ENCODE peak calls at places on chromosomes 5 and 9, in six cellular contexts. J, B, X, L, K and Q are unnamed samples.

GRCh38 chr9:99030082-99030481 is 74.8 kb upstream of the TGFBR1 start:
- DNase-seq in J (no peak), B (peak), X (peak), L (no peak), K (no peak), Q (no peak)

GRCh38 chr5:90528704-90529233 is 615 bp downstream of the LYSMD3 start:
- DNase-seq in J (no peak), B (peak), X (peak), L (no peak), K (no peak), Q (no peak)

GRCh38 chr9:99213197-99213596 is 8.5 kb downstream of the ALG2 start:
- DNase-seq in J (no peak), B (no peak), X (no peak), L (no peak), K (no peak), Q (no peak)

GRCh38 chr5:61304611-61305369 is 27.3 kb upstream of the ZSWIM6 start:
- DNase-seq in J (no peak), B (peak), X (peak), L (no peak), K (no peak), Q (no peak)

GRCh38 chr9:116075191-116075590 is 78.4 kb upstream of the PAPPA start:
- DNase-seq in J (no peak), B (peak), X (peak), L (no peak), K (no peak), Q (no peak)

GRCh38 chr5:175025046-175025445 is 300.7 kb downstream of the MSX2 start:
- DNase-seq in J (no peak), B (no peak), X (no peak), L (no peak), K (no peak), Q (no peak)

GRCh38 chr9:34611811-34612787 is at the start of gene RPP25L:
- DNase-seq in J (peak), B (peak), X (peak), L (peak), K (peak), Q (peak)

GRCh38 chr5:149808264-149808982 is 78.3 kb downstream of the PPARGC1B start:
- DNase-seq in J (no peak), B (no peak), X (no peak), L (no peak), K (no peak), Q (no peak)

GRCh38 chr9:21153688-21154608 is 12.3 kb upstream of the IFNW1 start:
- DNase-seq in J (no peak), B (peak), X (no peak), L (no peak), K (no peak), Q (peak)

GRCh38 chr5:115297043-115297442 is 589 bp upstream of the CCDC112 start:
- DNase-seq in J (no peak), B (peak), X (peak), L (no peak), K (no peak), Q (no peak)

GRCh38 chr5:168104811-168105481 is 186.5 kb upstream of the WWC1 start:
- DNase-seq in J (no peak), B (no peak), X (no peak), L (no peak), K (no peak), Q (peak)

GRCh38 chr5:83726912-83727311 is 6.3 kb upstream of the HAPLN1 start:
- DNase-seq in J (no peak), B (no peak), X (peak), L (no peak), K (no peak), Q (no peak)

GRCh38 chr5:87746341-87746740 is 333.6 kb upstream of the CCNH start:
- DNase-seq in J (no peak), B (no peak), X (no peak), L (no peak), K (no peak), Q (no peak)

GRCh38 chr9:5893134-5893505 is 2.4 kb downstream of the MLANA start:
- DNase-seq in J (no peak), B (no peak), X (no peak), L (no peak), K (no peak), Q (no peak)

GRCh38 chr5:9564752-9565151 is 18.9 kb upstream of the SEMA5A start:
- DNase-seq in J (no peak), B (no peak), X (no peak), L (no peak), K (no peak), Q (no peak)

GRCh38 chr9:13485068-13485596 is 205.6 kb upstream of the MPDZ start:
- DNase-seq in J (no peak), B (peak), X (peak), L (peak), K (no peak), Q (no peak)

GRCh38 chr5:52838306-52839015 is 50.7 kb downstream of the ITGA1 start:
- DNase-seq in J (no peak), B (no peak), X (no peak), L (no peak), K (no peak), Q (no peak)

GRCh38 chr9:128805661-128806060 is 12.6 kb upstream of the ENDOG start:
- DNase-seq in J (no peak), B (no peak), X (no peak), L (no peak), K (no peak), Q (no peak)

GRCh38 chr5:151095341-151096000 is 14.6 kb upstream of the TNIP1 start:
- DNase-seq in J (no peak), B (peak), X (peak), L (no peak), K (no peak), Q (no peak)

GRCh38 chr9:15966471-15966870 is 413.6 kb downstream of the CCDC171 start:
- DNase-seq in J (no peak), B (no peak), X (no peak), L (no peak), K (no peak), Q (no peak)

GRCh38 chr5:96157841-96158291 is 196.2 kb upstream of the ELL2 start:
- DNase-seq in J (no peak), B (no peak), X (no peak), L (no peak), K (no peak), Q (no peak)

GRCh38 chr9:94649100-94649855 is 10.0 kb upstream of the FBP1 start:
- DNase-seq in J (no peak), B (peak), X (peak), L (no peak), K (no peak), Q (no peak)

GRCh38 chr5:16866795-16867584 is 69.1 kb downstream of the MYO10 start:
- DNase-seq in J (peak), B (no peak), X (no peak), L (no peak), K (no peak), Q (no peak)

GRCh38 chr9:117278020-117278419 is 136.8 kb downstream of the ASTN2 start:
- DNase-seq in J (no peak), B (no peak), X (no peak), L (no peak), K (no peak), Q (no peak)

GRCh38 chr9:133704711-133705181 is 33.4 kb downstream of the SARDH start:
- DNase-seq in J (no peak), B (no peak), X (no peak), L (peak), K (no peak), Q (no peak)

GRCh38 chr9:34430843-34431437 is 27.4 kb downstream of the FAM219A start:
- DNase-seq in J (no peak), B (peak), X (peak), L (peak), K (no peak), Q (peak)

GRCh38 chr5:34923694-34924461 is 5.5 kb upstream of the DNAJC21 start:
- DNase-seq in J (no peak), B (peak), X (peak), L (no peak), K (no peak), Q (no peak)

GRCh38 chr5:138024117-138024516 is 8.8 kb downstream of the FAM13B start:
- DNase-seq in J (no peak), B (peak), X (peak), L (no peak), K (no peak), Q (no peak)

GRCh38 chr5:40906351-40906751 is 2.9 kb upstream of the C7 start:
- DNase-seq in J (no peak), B (peak), X (no peak), L (no peak), K (no peak), Q (no peak)

GRCh38 chr9:126347911-126348760 is 21.5 kb downstream of the MVB12B start:
- DNase-seq in J (peak), B (no peak), X (no peak), L (no peak), K (no peak), Q (no peak)

GRCh38 chr5:141186897-141187512 is at the start of gene PCDHB9:
- DNase-seq in J (no peak), B (peak), X (peak), L (no peak), K (no peak), Q (peak)

GRCh38 chr5:62778327-62779009 is 199.8 kb downstream of the LRRC70 start:
- DNase-seq in J (no peak), B (no peak), X (no peak), L (no peak), K (no peak), Q (no peak)

GRCh38 chr9:70475211-70475610 is 60.8 kb upstream of the KLF9 start:
- DNase-seq in J (no peak), B (no peak), X (peak), L (no peak), K (no peak), Q (no peak)

GRCh38 chr5:105131045-105131444 is 1568.5 kb upstream of the NUDT12 start:
- DNase-seq in J (no peak), B (no peak), X (no peak), L (no peak), K (no peak), Q (no peak)

GRCh38 chr5:67222243-67223033 is 25.8 kb upstream of the CD180 start:
- DNase-seq in J (no peak), B (no peak), X (no peak), L (no peak), K (no peak), Q (no peak)

GRCh38 chr9:78393932-78394331 is 97.0 kb downstream of the PSAT1 start:
- DNase-seq in J (no peak), B (no peak), X (no peak), L (no peak), K (no peak), Q (no peak)

GRCh38 chr9:19138084-19138483 is 10.8 kb upstream of the PLIN2 start:
- DNase-seq in J (no peak), B (no peak), X (no peak), L (no peak), K (no peak), Q (no peak)

GRCh38 chr5:26719824-26720223 is 318.6 kb downstream of the CDH9 start:
- DNase-seq in J (no peak), B (no peak), X (no peak), L (no peak), K (no peak), Q (no peak)

GRCh38 chr5:18220631-18221030 is 586.4 kb downstream of the TAF11L14 start:
- DNase-seq in J (no peak), B (peak), X (no peak), L (no peak), K (no peak), Q (no peak)

DNA sequence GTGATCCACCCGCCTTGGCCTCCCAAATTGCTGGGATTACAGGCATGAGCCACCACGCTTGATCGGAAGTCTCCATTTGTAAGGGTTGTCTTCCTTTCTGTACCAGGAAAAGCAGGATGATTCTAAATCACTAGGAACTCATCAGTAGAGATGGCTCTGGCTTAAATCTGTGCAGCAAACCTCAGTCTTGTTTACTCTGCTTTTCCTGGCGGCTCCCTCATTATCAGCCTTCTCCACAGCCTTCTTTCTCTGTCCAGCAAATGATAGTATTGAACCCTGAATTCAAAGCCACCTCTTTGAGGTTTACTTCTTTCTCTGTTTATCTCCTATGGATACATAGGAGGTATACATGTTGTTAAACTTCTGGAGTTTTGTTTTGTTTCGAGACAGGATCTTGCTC is 43.0 kb upstream of the GNE start:
- DNase-seq in J (no peak), B (no peak), X (no peak), L (no peak), K (no peak), Q (no peak)
- TF ChIP-seq CTCF in J (no peak), B (no peak), X (no peak), L (no peak), K (no peak), Q (no peak)

GRCh38 chr9:136373300-136374182 is at the start of gene CARD9:
- DNase-seq in J (no peak), B (no peak), X (no peak), L (no peak), K (no peak), Q (no peak)

GRCh38 chr9:136370687-136371530 is 2.6 kb downstream of the CARD9 start:
- DNase-seq in J (no peak), B (peak), X (no peak), L (no peak), K (no peak), Q (no peak)

GRCh38 chr9:136374183-136374575 is 710 bp upstream of the CARD9 start:
- DNase-seq in J (no peak), B (no peak), X (no peak), L (no peak), K (no peak), Q (no peak)

GRCh38 chr9:136372006-136372405 is 1.5 kb downstream of the CARD9 start:
- DNase-seq in J (no peak), B (no peak), X (no peak), L (no peak), K (no peak), Q (no peak)

DNA sequence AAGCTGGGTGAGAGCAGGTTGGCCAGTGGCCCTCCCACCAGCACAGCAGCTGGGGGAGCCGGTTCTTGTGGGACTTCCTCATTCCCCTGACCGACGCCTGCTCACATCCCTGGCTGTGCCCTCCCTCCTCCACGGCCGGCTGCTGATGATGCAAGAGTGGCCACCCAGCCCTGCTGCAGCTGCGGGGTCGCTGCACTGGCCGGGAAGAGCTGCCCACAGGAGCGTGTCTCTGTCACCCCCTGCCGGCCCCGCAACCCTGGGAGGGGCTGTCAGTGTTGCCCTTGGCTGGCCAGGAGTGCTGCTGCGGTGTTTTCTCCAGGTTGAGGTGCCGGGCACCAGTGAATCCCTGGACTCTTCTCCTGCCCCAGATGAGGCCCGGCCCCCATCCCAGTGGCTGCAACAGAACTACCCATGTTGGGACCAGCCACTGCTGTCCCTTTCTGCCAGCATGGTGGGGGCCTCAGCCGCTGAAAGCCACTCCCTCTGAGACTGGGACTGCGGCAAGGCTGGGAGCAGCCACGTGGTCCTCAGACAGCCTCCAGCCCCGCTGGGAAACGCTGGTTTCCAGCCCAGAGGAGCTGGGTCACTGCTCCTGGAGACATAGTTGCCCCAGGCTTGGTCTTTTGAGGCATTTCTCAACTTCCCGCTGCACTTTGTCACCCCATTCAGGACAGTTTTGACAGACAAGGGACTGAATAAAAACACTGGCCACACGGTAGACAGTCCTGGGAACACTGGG is 739 bp downstream of the CARD9 start:
- DNase-seq in J (no peak), B (peak), X (peak), L (peak), K (no peak), Q (no peak)
- TF ChIP-seq CTCF in J (no peak), B (peak), X (peak), L (no peak), K (no peak), Q (no peak)

GRCh38 chr5:77971965-77972544 is 195.9 kb upstream of the TBCA start:
- DNase-seq in J (no peak), B (peak), X (peak), L (no peak), K (no peak), Q (no peak)

GRCh38 chr5:77970891-77971290 is 194.8 kb upstream of the TBCA start:
- DNase-seq in J (no peak), B (no peak), X (no peak), L (no peak), K (no peak), Q (no peak)

GRCh38 chr5:77972545-77973252 is 196.6 kb upstream of the TBCA start:
- DNase-seq in J (no peak), B (no peak), X (no peak), L (no peak), K (no peak), Q (peak)

GRCh38 chr5:77974576-77974975 is 198.4 kb upstream of the TBCA start:
- DNase-seq in J (no peak), B (no peak), X (no peak), L (no peak), K (no peak), Q (no peak)

DNA sequence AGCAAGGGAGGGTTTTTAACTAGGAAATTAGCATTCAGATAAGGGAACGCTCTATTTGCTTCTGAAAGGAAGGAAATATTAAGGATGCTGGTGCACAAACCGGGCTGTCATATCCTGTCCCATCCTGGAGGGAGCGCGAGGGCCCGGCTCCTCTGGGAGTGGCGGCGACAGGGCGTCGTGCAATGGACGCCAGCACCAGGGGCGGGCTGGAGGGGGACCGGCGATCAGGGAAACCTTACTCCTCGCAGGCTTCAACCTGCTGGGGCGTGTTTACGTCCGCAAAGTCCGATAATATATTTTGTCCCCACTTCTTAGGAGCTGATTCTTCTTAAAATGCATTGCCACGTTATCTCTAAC is 197.1 kb upstream of the TBCA start:
- DNase-seq in J (no peak), B (no peak), X (no peak), L (no peak), K (no peak), Q (peak)
- TF ChIP-seq CTCF in J (no peak), B (no peak), X (no peak), L (no peak), K (no peak), Q (peak)

DNA sequence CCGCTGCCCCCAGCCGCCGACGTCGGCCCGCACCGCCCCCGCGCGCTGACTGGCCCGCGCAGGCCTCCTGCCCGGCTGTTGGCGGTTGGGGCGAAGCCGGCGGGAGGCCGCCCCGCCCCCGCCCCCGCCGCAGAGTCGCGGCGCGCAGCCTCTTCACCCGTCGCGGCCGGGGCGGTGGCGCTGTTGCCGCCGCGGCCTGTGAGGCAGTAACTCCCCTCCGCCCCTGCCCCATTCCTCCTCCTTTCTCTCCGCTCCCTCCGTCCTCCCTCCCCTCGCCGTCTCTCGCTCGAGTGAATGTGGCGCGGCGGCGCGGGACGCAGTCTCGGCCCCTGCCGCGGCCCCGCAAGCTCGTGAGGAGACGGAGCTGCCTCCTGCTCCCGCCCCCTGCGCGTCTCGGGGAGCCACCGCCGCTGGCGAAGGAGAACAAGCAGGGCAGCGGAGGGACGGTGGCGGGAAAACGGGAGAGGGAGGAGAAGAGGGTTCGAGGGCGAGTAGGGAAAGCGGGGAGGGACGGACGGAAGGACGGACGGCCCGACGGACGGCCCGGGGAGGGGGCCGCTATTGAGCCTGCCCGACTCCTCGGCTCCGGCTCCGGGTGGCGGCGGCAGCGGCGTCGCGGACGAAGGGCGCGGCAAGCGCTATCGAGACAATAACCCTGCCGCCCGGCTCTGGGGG is 637 bp upstream of the ERBIN start:
- DNase-seq in J (peak), B (peak), X (peak), L (peak), K (peak), Q (peak)
- TF ChIP-seq CTCF in J (no peak), B (no peak), X (peak), L (peak), K (no peak), Q (no peak)

GRCh38 chr5:103942587-103943186 is 380.1 kb upstream of the NUDT12 start:
- DNase-seq in J (no peak), B (no peak), X (no peak), L (no peak), K (no peak), Q (no peak)
- TF ChIP-seq CTCF in J (no peak), B (no peak), X (no peak), L (no peak), K (no peak), Q (no peak)